ENCODE peak calls at places on chromosomes 6 and 20, in six cellular contexts. One of them, this sample, is unnamed.
A peak's percentile ranks its signal among the peaks of the same experiment; 100 is the strongest.

GRCh38 chr20:51547951-51548350 is 5.4 kb upstream of the NFATC2 start:
- DNase-seq in sigmoid colon: no peak
- DNase-seq in MM.1S: no peak
- DNase-seq in colonic mucosa: no peak
- DNase-seq in A549: no peak
- DNase-seq in uterus: no peak
- DNase-seq in this sample: no peak

GRCh38 chr20:41002842-41003142 is 25.8 kb upstream of the TOP1 start:
- DNase-seq in sigmoid colon: no peak
- DNase-seq in MM.1S: no peak
- DNase-seq in colonic mucosa: no peak
- DNase-seq in A549: no peak
- DNase-seq in uterus: no peak
- DNase-seq in this sample: no peak

GRCh38 chr6:116073765-116074450 is 13.2 kb upstream of the FRK start:
- DNase-seq in sigmoid colon: no peak
- DNase-seq in MM.1S: no peak
- DNase-seq in colonic mucosa: no peak
- DNase-seq in A549: peak; percentile 14
- DNase-seq in uterus: no peak
- DNase-seq in this sample: no peak

GRCh38 chr20:841568-842546 is 8.3 kb downstream of the FAM110A start:
- DNase-seq in sigmoid colon: no peak
- DNase-seq in MM.1S: no peak
- DNase-seq in colonic mucosa: peak; percentile 87
- DNase-seq in A549: no peak
- DNase-seq in uterus: no peak
- DNase-seq in this sample: no peak

GRCh38 chr6:140062042-140063041 is 687.9 kb upstream of the CITED2 start:
- DNase-seq in sigmoid colon: peak; percentile 85
- DNase-seq in MM.1S: no peak
- DNase-seq in colonic mucosa: no peak
- DNase-seq in A549: peak; percentile 1
- DNase-seq in uterus: peak; percentile 47
- DNase-seq in this sample: peak; percentile 74

GRCh38 chr6:43247115-43247999 is 4.1 kb downstream of the TTBK1 start:
- DNase-seq in sigmoid colon: peak; percentile 82
- DNase-seq in MM.1S: peak; percentile 84
- DNase-seq in colonic mucosa: peak; percentile 84
- DNase-seq in A549: peak; percentile 89
- DNase-seq in uterus: peak; percentile 57
- DNase-seq in this sample: peak; percentile 86

GRCh38 chr20:48748556-48748955 is 79.2 kb downstream of the PREX1 start:
- DNase-seq in sigmoid colon: no peak
- DNase-seq in MM.1S: no peak
- DNase-seq in colonic mucosa: no peak
- DNase-seq in A549: no peak
- DNase-seq in uterus: no peak
- DNase-seq in this sample: no peak

GRCh38 chr6:111750753-111751684 is 122.2 kb downstream of the FYN start:
- DNase-seq in sigmoid colon: no peak
- DNase-seq in MM.1S: peak; percentile 85
- DNase-seq in colonic mucosa: no peak
- DNase-seq in A549: no peak
- DNase-seq in uterus: no peak
- DNase-seq in this sample: no peak

GRCh38 chr6:90045535-90045934 is 151.3 kb downstream of the GJA10 start:
- DNase-seq in sigmoid colon: no peak
- DNase-seq in MM.1S: no peak
- DNase-seq in colonic mucosa: no peak
- DNase-seq in A549: no peak
- DNase-seq in uterus: no peak
- DNase-seq in this sample: no peak

GRCh38 chr6:52551483-52552277 is 25.2 kb downstream of the TRAM2 start:
- DNase-seq in sigmoid colon: peak; percentile 72
- DNase-seq in MM.1S: no peak
- DNase-seq in colonic mucosa: peak; percentile 66
- DNase-seq in A549: no peak
- DNase-seq in uterus: peak; percentile 61
- DNase-seq in this sample: peak; percentile 79

GRCh38 chr6:162726997-162727346 is 594 bp downstream of the PRKN start:
- DNase-seq in sigmoid colon: no peak
- DNase-seq in MM.1S: peak; percentile 6
- DNase-seq in colonic mucosa: peak; percentile 23
- DNase-seq in A549: peak; percentile 8
- DNase-seq in uterus: no peak
- DNase-seq in this sample: no peak

GRCh38 chr6:71513036-71513435 is 224.4 kb downstream of the OGFRL1 start:
- DNase-seq in sigmoid colon: no peak
- DNase-seq in MM.1S: no peak
- DNase-seq in colonic mucosa: no peak
- DNase-seq in A549: no peak
- DNase-seq in uterus: no peak
- DNase-seq in this sample: no peak

GRCh38 chr6:89145461-89145961 is 344 bp upstream of the PM20D2 start:
- DNase-seq in sigmoid colon: no peak
- DNase-seq in MM.1S: peak; percentile 78
- DNase-seq in colonic mucosa: no peak
- DNase-seq in A549: peak; percentile 18
- DNase-seq in uterus: no peak
- DNase-seq in this sample: no peak

GRCh38 chr6:36820700-36821580 is 18.3 kb downstream of the CPNE5 start:
- DNase-seq in sigmoid colon: no peak
- DNase-seq in MM.1S: no peak
- DNase-seq in colonic mucosa: no peak
- DNase-seq in A549: no peak
- DNase-seq in uterus: no peak
- DNase-seq in this sample: no peak

GRCh38 chr20:23156170-23156841 is 70.2 kb upstream of the CD93 start:
- DNase-seq in sigmoid colon: peak; percentile 77
- DNase-seq in MM.1S: no peak
- DNase-seq in colonic mucosa: no peak
- DNase-seq in A549: peak; percentile 52
- DNase-seq in uterus: no peak
- DNase-seq in this sample: peak; percentile 64

GRCh38 chr6:83384751-83385150 is 46.1 kb downstream of the ME1 start:
- DNase-seq in sigmoid colon: no peak
- DNase-seq in MM.1S: no peak
- DNase-seq in colonic mucosa: no peak
- DNase-seq in A549: no peak
- DNase-seq in uterus: no peak
- DNase-seq in this sample: no peak
- H3K4me1 ChIP-seq in sigmoid colon: peaks cover 9% of the 10 kb centered on the region
- H3K4me1 ChIP-seq in MM.1S: no peaks in the 10 kb centered on the region
- H3K4me1 ChIP-seq in colonic mucosa: no peaks in the 10 kb centered on the region
- H3K4me1 ChIP-seq in A549: peaks cover 8% of the 10 kb centered on the region
- H3K4me1 ChIP-seq in uterus: no peaks in the 10 kb centered on the region
- H3K4me1 ChIP-seq in this sample: peaks cover 36% of the 10 kb centered on the region

DNA sequence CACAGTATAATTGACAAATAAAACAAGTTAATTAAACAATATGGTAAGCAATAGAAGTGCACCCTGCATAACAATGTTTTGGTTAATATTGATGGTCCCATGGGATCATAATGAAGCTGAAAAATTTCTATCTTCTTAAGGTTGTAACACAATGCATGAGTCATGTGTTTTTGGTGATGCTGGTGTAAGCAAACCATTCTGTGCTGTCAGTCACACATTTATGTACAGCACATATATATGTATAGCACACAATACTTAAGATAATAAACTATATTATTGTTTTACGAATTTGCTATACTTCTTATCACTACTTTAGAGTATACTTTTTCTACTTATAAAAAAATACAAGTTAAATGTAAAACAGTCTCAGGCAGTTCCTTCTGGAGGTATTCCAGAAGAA is 920.1 kb upstream of the FLRT3 start:
- DNase-seq in sigmoid colon: no peak
- DNase-seq in MM.1S: no peak
- DNase-seq in colonic mucosa: no peak
- DNase-seq in A549: no peak
- DNase-seq in uterus: no peak
- DNase-seq in this sample: no peak
- TF ChIP-seq CTCF in sigmoid colon: no peak
- TF ChIP-seq CTCF in MM.1S: no peak
- TF ChIP-seq CTCF in colonic mucosa: no peak
- TF ChIP-seq CTCF in A549: no peak
- TF ChIP-seq CTCF in uterus: no peak
- TF ChIP-seq CTCF in this sample: no peak

DNA sequence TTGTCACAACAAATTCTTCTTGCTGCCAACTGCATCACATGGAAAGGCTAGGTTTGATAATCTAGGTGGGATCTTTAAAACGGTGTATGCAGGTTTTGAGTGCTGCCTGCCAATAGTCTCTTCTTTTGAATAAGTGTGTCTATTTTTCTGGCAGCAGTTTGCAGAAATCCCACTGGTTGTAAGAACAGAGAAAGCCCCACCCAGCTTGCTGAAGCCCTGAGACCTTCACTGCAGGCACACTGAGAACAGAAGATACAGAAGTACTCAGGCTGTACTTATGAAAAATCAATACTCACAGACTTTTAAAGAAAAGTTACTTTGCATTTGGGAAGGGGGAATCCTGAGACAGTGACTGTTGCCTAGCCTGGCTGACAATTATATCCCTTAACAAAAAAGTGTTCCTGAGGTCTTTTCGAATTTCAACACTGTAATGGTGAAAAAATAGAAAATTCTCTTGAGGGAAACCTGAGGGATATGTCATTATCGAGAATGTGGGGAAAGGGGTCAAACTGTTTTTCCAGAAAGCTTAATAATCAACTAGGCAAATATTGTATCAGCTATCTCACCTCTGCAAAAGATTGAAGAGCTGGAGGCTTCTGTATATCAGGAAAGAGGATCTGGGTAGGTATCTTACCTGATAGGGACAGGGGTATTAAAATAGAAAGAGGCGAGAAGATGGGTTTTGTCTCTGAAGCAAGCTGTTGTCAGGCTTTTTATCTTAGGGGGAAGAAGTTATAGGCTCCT is 199.9 kb downstream of the LRFN2 start:
- DNase-seq in sigmoid colon: no peak
- DNase-seq in MM.1S: no peak
- DNase-seq in colonic mucosa: no peak
- DNase-seq in A549: no peak
- DNase-seq in uterus: no peak
- DNase-seq in this sample: no peak
- H3K4me3 ChIP-seq in sigmoid colon: no peak overlapping the region
- H3K4me3 ChIP-seq in MM.1S: no peak overlapping the region
- H3K4me3 ChIP-seq in colonic mucosa: no peak overlapping the region
- H3K4me3 ChIP-seq in A549: no peak overlapping the region
- H3K4me3 ChIP-seq in uterus: no peak overlapping the region
- H3K4me3 ChIP-seq in this sample: no peak overlapping the region

GRCh38 chr20:57686931-57687652 is 22.7 kb downstream of the PMEPA1 start:
- DNase-seq in sigmoid colon: no peak
- DNase-seq in MM.1S: no peak
- DNase-seq in colonic mucosa: no peak
- DNase-seq in A549: no peak
- DNase-seq in uterus: no peak
- DNase-seq in this sample: no peak
- H3K4me1 ChIP-seq in sigmoid colon: peaks cover 29% of the 10 kb centered on the region
- H3K4me1 ChIP-seq in MM.1S: peaks cover 16% of the 10 kb centered on the region
- H3K4me1 ChIP-seq in colonic mucosa: peaks cover 18% of the 10 kb centered on the region
- H3K4me1 ChIP-seq in A549: peaks cover 100% of the 10 kb centered on the region
- H3K4me1 ChIP-seq in uterus: peaks cover 37% of the 10 kb centered on the region
- H3K4me1 ChIP-seq in this sample: no peaks in the 10 kb centered on the region

DNA sequence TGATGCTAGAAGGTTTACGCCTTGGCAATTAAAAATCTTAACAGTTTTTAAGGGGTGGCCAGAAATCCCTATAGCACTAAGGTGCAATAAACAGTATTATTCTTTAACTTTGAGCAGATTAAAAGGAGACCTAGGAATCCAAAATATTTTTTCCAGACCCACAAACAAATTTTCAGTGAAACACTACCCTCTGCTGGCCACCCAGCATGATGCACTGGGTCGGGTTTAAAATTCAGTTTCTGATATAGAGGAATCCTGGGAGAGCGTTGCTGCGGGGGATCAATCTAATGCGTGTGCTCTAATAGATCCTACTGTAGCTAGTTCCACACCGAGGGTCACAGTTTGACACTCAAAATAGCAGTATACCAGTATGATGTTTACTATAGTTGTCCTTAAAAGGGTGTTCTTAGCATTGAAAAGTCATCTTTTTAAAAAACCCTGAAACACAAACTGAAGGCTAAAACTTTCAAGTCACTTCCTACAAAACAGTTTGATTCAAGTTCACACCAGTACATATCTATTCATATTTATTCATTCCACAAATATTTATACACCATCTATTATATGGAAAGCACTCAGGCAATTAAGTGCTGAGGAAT is 10.2 kb downstream of the UBE3D start:
- DNase-seq in sigmoid colon: no peak
- DNase-seq in MM.1S: peak; percentile 35
- DNase-seq in colonic mucosa: peak; percentile 49
- DNase-seq in A549: peak; percentile 44
- DNase-seq in uterus: peak; percentile 38
- DNase-seq in this sample: peak; percentile 41
- TF ChIP-seq CTCF in sigmoid colon: peak; percentile 63
- TF ChIP-seq CTCF in MM.1S: peak; percentile 75
- TF ChIP-seq CTCF in colonic mucosa: peak; percentile 84
- TF ChIP-seq CTCF in A549: peak; percentile 81
- TF ChIP-seq CTCF in uterus: peak; percentile 70
- TF ChIP-seq CTCF in this sample: peak; percentile 79

GRCh38 chr6:26422329-26422728 is 18.0 kb upstream of the BTN3A3 start:
- DNase-seq in sigmoid colon: no peak
- DNase-seq in MM.1S: no peak
- DNase-seq in colonic mucosa: no peak
- DNase-seq in A549: no peak
- DNase-seq in uterus: no peak
- DNase-seq in this sample: no peak
- H3K4me3 ChIP-seq in sigmoid colon: peak overlapping the region; percentile 78
- H3K4me3 ChIP-seq in MM.1S: peak overlapping the region; percentile 87
- H3K4me3 ChIP-seq in colonic mucosa: peak overlapping the region; percentile 51
- H3K4me3 ChIP-seq in A549: peak overlapping the region; percentile 56
- H3K4me3 ChIP-seq in uterus: peak overlapping the region; percentile 69
- H3K4me3 ChIP-seq in this sample: peak overlapping the region; percentile 85

This sample was measured in adrenal gland.